ENCODE peak calls at places on chromosomes 2 and 18, in eight cellular contexts. T, W, Y, J, I, O, Z and F are unnamed samples.

GRCh38 chr2:3262437-3263388 is 114.9 kb downstream of the EIPR1 start:
- DNase-seq in T (no peak), W (no peak), Y (no peak), J (no peak), I (no peak), O (no peak), Z (no peak), F (no peak)

GRCh38 chr2:8120979-8121825 is 560.7 kb upstream of the ID2 start:
- DNase-seq in T (no peak), W (peak; percentile 72), Y (no peak), J (no peak), I (no peak), O (no peak), Z (peak; percentile 57), F (no peak)

GRCh38 chr2:79717364-79718007 is 204.6 kb downstream of the CTNNA2 start:
- DNase-seq in T (no peak), W (peak; percentile 99), Y (no peak), J (no peak), I (peak; percentile 74), O (no peak), Z (peak; percentile 80), F (no peak)

GRCh38 chr18:11752116-11752911 is 63.2 kb downstream of the GNAL start:
- DNase-seq in T (no peak), W (peak; percentile 27), Y (no peak), J (no peak), I (peak; percentile 80), O (no peak), Z (no peak), F (no peak)

GRCh38 chr2:67169417-67170140 is 227.6 kb upstream of the ETAA1 start:
- DNase-seq in T (no peak), W (peak; percentile 48), Y (no peak), J (no peak), I (no peak), O (no peak), Z (no peak), F (no peak)

GRCh38 chr18:26479686-26480079 is 68.7 kb downstream of the KCTD1 start:
- DNase-seq in T (no peak), W (peak; percentile 50), Y (no peak), J (no peak), I (no peak), O (no peak), Z (peak; percentile 66), F (no peak)

GRCh38 chr2:44598731-44599529 is 237.2 kb downstream of the CAMKMT start:
- DNase-seq in T (no peak), W (no peak), Y (no peak), J (no peak), I (no peak), O (no peak), Z (no peak), F (no peak)

GRCh38 chr2:225398372-225398771 is 1.1 kb upstream of the NYAP2 start:
- DNase-seq in T (no peak), W (no peak), Y (no peak), J (no peak), I (no peak), O (no peak), Z (no peak), F (no peak)

GRCh38 chr2:209070262-209070661 is 353.6 kb upstream of the MAP2 start:
- DNase-seq in T (no peak), W (no peak), Y (no peak), J (no peak), I (no peak), O (no peak), Z (no peak), F (no peak)

GRCh38 chr18:25350561-25351201 is 1.3 kb downstream of the ZNF521 start:
- DNase-seq in T (peak; percentile 64), W (peak; percentile 62), Y (peak; percentile 12), J (no peak), I (peak; percentile 56), O (peak; percentile 60), Z (no peak), F (peak; percentile 9)

GRCh38 chr18:25351280-25351772 is 640 bp downstream of the ZNF521 start:
- DNase-seq in T (no peak), W (no peak), Y (no peak), J (no peak), I (no peak), O (no peak), Z (no peak), F (no peak)

GRCh38 chr18:25348361-25349130 is 3.4 kb downstream of the ZNF521 start:
- DNase-seq in T (no peak), W (peak; percentile 2), Y (no peak), J (no peak), I (no peak), O (no peak), Z (no peak), F (no peak)

GRCh38 chr18:25349926-25350560 is 1.9 kb downstream of the ZNF521 start:
- DNase-seq in T (peak; percentile 42), W (peak; percentile 31), Y (no peak), J (no peak), I (no peak), O (peak; percentile 38), Z (no peak), F (no peak)

GRCh38 chr18:25349131-25349925 is 2.6 kb downstream of the ZNF521 start:
- DNase-seq in T (peak; percentile 55), W (peak; percentile 71), Y (peak; percentile 10), J (no peak), I (peak; percentile 78), O (peak; percentile 44), Z (no peak), F (no peak)
- H3K4me3 ChIP-seq in T (peak overlapping the region; percentile 81), W (peak overlapping the region; percentile 87), Y (no peak overlapping the region), J (no peak overlapping the region), I (peak overlapping the region; percentile 93), O (peak overlapping the region; percentile 77), Z (peak overlapping the region; percentile 67), F (peak overlapping the region; percentile 54)

GRCh38 chr2:188979119-188979729 is 5.1 kb downstream of the COL3A1 start:
- DNase-seq in T (no peak), W (peak; percentile 47), Y (no peak), J (no peak), I (no peak), O (no peak), Z (no peak), F (no peak)

GRCh38 chr2:188979730-188980123 is 5.6 kb downstream of the COL3A1 start:
- DNase-seq in T (no peak), W (no peak), Y (no peak), J (no peak), I (no peak), O (no peak), Z (no peak), F (no peak)

GRCh38 chr2:188975497-188976102 is 1.4 kb downstream of the COL3A1 start:
- DNase-seq in T (no peak), W (peak; percentile 88), Y (peak; percentile 21), J (no peak), I (no peak), O (no peak), Z (no peak), F (no peak)

GRCh38 chr2:188976545-188977268 is 2.5 kb downstream of the COL3A1 start:
- DNase-seq in T (no peak), W (peak; percentile 54), Y (no peak), J (no peak), I (no peak), O (no peak), Z (no peak), F (no peak)

DNA sequence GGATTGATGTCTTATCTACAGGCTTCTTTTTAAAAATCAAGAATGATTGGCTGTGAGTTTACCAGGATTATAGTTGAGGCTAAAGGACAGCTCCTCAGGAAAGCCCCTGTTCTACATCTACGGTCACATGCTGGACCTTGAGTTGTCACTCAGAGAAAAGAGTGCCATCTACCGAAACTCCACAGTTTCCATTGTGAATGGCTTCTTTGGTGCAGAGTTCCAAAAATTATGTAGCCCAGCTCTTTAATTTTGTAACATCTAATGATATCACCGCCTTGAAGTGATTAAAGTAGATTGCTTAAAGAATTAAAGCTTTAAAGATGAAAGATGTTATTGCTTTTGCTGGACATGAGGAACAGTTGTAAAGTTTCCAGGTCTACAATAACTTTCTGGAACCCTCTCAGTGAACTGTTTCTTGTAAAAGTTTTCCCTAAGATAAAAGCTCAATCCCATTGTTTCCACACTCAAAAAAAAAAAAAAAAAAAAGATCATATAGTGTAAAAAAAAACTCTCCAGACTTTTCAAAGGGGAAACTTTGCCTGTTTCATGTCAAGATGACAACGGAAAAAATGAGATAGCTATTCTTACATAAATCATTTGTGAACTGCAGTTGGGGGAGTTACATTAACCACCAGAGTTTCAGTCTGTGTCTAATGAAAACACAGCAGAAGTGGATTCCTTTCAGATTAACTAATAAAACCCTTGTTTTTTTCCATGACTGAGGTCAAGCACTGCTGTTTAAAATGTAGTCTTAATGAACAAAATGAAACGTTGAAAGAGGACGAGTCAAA is 4.3 kb downstream of the COL3A1 start:
- DNase-seq in T (no peak), W (peak; percentile 96), Y (no peak), J (no peak), I (no peak), O (no peak), Z (peak; percentile 33), F (no peak)
- TF ChIP-seq CTCF in T (peak; percentile 38), W (peak; percentile 36), Y (peak; percentile 12), J (no peak), I (peak; percentile 50), O (peak; percentile 10), Z (peak; percentile 63), F (no peak)

DNA sequence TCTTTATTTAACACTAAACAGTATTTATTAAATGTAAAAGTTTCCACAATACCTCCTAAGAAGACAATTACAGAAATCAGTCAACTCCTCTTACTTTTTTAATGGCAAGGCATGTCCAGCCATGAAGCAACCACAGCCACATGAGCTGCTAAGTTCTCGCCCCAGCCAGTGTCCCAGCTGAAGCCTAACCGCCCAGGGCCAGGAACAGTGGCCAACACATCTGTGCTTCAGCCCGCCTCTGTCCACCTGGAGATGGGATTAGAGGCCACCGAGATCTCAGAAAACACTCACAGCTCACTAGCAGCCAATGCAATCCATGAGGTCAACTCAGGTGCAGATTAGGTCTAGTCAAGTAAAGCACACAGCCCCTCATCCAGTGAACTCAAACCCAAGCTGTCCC is 40.2 kb downstream of the PID1 start:
- DNase-seq in T (peak; percentile 58), W (no peak), Y (no peak), J (no peak), I (no peak), O (peak; percentile 20), Z (no peak), F (no peak)
- H3K4me3 ChIP-seq in T (no peak overlapping the region), W (no peak overlapping the region), Y (no peak overlapping the region), J (no peak overlapping the region), I (no peak overlapping the region), O (no peak overlapping the region), Z (no peak overlapping the region), F (no peak overlapping the region)

DNA sequence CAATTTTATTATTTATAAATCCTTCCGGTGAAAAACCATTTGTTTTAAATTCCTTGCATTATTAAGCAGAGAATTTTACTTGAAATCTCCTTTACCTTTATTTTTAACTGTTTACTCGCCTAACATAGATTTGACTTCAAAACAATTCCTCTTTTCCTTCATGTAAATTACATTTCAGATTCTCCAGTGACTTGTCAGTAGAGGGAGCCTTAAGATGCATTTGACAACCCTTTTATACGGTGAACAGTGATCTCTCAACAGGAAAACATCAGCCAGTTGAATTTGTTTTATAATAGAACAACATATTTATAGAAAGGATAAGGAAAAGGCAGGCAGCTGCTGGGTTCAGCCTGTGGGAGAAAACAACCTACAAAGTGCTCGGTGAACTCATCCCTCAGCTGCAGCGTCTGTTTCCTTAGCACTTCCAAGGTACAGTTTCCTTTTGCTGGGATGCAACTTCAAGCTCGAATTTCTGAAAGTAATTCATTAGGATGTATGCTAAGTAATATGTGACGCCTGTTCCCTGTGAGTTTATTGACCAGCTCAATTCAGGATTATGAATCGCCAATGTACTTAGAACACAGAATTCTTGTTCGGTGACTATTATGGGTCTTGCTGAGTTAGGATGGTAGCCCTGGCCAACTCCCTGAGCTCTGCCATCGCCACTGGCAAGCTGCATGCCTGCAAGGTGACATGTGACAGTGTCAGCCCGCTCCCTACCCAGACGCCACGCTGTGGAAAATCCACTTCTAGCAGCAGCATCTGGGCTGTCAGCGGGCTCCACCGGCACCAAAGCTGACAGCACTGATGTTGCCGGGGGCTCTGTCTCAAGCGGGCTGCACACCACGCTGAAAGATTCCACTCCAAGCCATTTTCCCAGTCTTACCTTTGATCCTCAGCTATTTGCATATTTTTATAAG is 100.9 kb downstream of the MYT1L start:
- DNase-seq in T (peak; percentile 30), W (no peak), Y (no peak), J (no peak), I (no peak), O (peak; percentile 27), Z (no peak), F (no peak)
- TF ChIP-seq CTCF in T (no peak), W (no peak), Y (no peak), J (no peak), I (peak; percentile 44), O (no peak), Z (peak; percentile 17), F (no peak)